ENCODE peak calls at places on chromosome X, in four cellular contexts. One of them, this sample, is unnamed.

GRCh38 chrX:31132803-31133202 is 61.0 kb upstream of the FTHL17 start:
- DNase-seq in tibial nerve: no peak
- DNase-seq in heart left ventricle: no peak
- DNase-seq in uterus: no peak
- DNase-seq in this sample: no peak

GRCh38 chrX:115913575-115913974 is 257.0 kb upstream of the AGTR2 start:
- DNase-seq in heart left ventricle: no peak
- DNase-seq in uterus: no peak
- DNase-seq in tibial nerve: no peak
- DNase-seq in this sample: no peak

GRCh38 chrX:2898861-2899512 is 30.2 kb downstream of the ARSD start:
- DNase-seq in tibial nerve: no peak
- DNase-seq in uterus: no peak
- DNase-seq in heart left ventricle: no peak
- DNase-seq in this sample: no peak

GRCh38 chrX:104921606-104922205 is 298.8 kb downstream of the TEX13A start:
- DNase-seq in tibial nerve: no peak
- DNase-seq in uterus: no peak
- DNase-seq in heart left ventricle: no peak
- DNase-seq in this sample: no peak

GRCh38 chrX:44906041-44906440 is 33.1 kb downstream of the KDM6A start:
- DNase-seq in heart left ventricle: no peak
- DNase-seq in tibial nerve: no peak
- DNase-seq in uterus: no peak
- DNase-seq in this sample: no peak

GRCh38 chrX:134801267-134801666 is 143.0 kb upstream of the PLAC1 start:
- DNase-seq in tibial nerve: no peak
- DNase-seq in heart left ventricle: no peak
- DNase-seq in uterus: no peak
- DNase-seq in this sample: no peak

GRCh38 chrX:17860811-17861495 is at the start of gene RAI2:
- DNase-seq in uterus: peak
- DNase-seq in heart left ventricle: peak
- DNase-seq in tibial nerve: no peak
- DNase-seq in this sample: no peak

GRCh38 chrX:37796302-37796701 is 16.4 kb downstream of the CYBB start:
- DNase-seq in heart left ventricle: no peak
- DNase-seq in uterus: no peak
- DNase-seq in tibial nerve: no peak
- DNase-seq in this sample: no peak

GRCh38 chrX:65679071-65679540 is 11.7 kb downstream of the MSN start:
- DNase-seq in heart left ventricle: peak
- DNase-seq in uterus: no peak
- DNase-seq in tibial nerve: no peak
- DNase-seq in this sample: no peak

GRCh38 chrX:50762578-50762977 is 51.4 kb downstream of the SHROOM4 start:
- DNase-seq in uterus: no peak
- DNase-seq in tibial nerve: no peak
- DNase-seq in heart left ventricle: no peak
- DNase-seq in this sample: no peak

DNA sequence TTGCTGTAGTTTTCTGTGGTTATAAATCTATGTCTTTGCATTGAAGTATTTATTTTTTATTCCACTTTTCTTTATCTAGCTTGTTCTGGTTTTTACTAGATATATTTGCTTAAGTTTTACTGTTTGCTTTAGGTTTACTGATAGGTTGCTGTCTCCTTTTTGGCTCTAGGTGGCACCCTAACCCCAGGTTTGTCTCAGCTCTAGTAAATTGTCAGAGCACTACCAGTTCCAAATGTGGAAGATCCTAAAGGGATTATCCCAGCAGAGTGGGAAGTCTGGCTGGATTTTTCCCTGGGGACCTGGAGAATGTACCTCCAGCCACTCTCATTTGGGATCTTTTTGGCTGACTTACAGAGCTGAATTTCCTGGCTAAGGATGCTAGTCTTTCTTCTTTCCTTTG is 106.1 kb downstream of the PBDC1 start:
- DNase-seq in heart left ventricle: no peak
- DNase-seq in tibial nerve: no peak
- DNase-seq in uterus: no peak
- DNase-seq in this sample: peak
- TF ChIP-seq CTCF in heart left ventricle: peak
- TF ChIP-seq CTCF in tibial nerve: peak
- TF ChIP-seq CTCF in uterus: peak
- TF ChIP-seq CTCF in this sample: no peak

DNA sequence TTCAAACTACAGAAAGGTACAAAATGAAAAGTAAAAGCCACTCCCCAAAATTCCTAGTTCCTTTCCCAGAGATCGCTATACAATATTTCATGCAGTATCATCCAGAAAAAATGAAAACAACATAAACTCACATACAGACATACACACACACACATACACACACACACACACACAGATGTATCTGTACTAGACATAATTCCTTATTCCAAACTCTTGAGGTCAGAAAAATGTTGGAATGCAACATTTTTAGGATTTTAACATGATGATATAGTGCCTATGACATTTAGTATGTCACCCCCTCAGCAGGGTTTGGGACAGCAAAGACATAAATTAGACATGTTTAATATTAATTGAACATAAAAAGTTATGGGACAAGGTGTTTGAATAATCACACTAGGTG is 73.4 kb upstream of the LHFPL1 start:
- DNase-seq in heart left ventricle: no peak
- DNase-seq in tibial nerve: no peak
- DNase-seq in uterus: no peak
- DNase-seq in this sample: no peak
- H3K4me3 ChIP-seq in heart left ventricle: no peak
- H3K4me3 ChIP-seq in tibial nerve: no peak
- H3K4me3 ChIP-seq in uterus: no peak
- H3K4me3 ChIP-seq in this sample: no peak

GRCh38 chrX:1534321-1535168 is 2.4 kb downstream of the P2RY8 start:
- DNase-seq in heart left ventricle: no peak
- DNase-seq in tibial nerve: no peak
- DNase-seq in uterus: no peak
- DNase-seq in this sample: no peak
- TF ChIP-seq POLR2A in heart left ventricle: no peak
- TF ChIP-seq POLR2A in tibial nerve: no peak
- TF ChIP-seq POLR2A in uterus: no peak
- TF ChIP-seq POLR2A in this sample: no peak

DNA sequence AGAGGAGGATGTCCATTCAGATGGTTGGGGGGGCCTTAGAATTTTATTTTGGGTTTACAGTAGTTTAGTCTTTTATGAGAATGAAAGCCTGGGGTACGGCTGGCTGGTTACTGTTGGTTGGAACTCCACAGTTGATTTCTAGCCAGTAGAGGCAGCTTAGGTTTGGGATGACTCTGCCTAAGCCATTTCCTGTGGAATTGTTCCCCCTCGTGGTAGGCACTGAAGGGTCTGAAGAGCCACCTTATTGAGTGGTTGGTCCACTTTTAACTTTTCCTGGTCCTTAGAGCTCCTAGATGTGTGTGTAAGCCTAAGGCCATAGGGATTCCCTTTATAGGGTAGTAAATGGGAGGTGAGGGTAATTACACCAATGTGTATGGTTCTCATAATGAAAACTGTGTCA is 19.7 kb downstream of the SPIN3 start:
- DNase-seq in heart left ventricle: no peak
- DNase-seq in tibial nerve: no peak
- DNase-seq in uterus: no peak
- DNase-seq in this sample: no peak
- TF ChIP-seq CTCF in heart left ventricle: no peak
- TF ChIP-seq CTCF in tibial nerve: no peak
- TF ChIP-seq CTCF in uterus: no peak
- TF ChIP-seq CTCF in this sample: no peak

DNA sequence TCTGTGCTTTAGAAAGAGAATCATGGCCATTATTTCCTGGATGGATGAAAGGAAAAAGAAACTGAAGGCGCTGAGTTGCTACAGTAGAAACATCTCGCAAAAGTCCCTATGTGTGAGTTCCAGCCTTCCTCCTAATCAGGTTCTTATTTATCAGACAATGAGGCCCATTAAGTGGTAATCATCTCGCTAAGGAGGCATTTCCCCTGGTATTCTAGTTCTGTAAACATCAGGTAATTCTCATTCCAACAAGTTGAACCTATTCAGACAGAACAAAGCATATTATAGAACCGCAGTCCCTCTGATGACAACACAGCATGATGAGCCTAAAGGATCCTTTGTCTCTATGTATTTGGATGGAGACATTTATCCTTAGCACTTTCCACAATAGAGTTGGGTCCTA is 205.7 kb upstream of the MAOA start:
- DNase-seq in uterus: no peak
- DNase-seq in tibial nerve: no peak
- DNase-seq in heart left ventricle: no peak
- DNase-seq in this sample: no peak
- H3K4me3 ChIP-seq in uterus: no peak
- H3K4me3 ChIP-seq in tibial nerve: no peak
- H3K4me3 ChIP-seq in heart left ventricle: no peak
- H3K4me3 ChIP-seq in this sample: no peak

This sample was measured in lower leg skin.